ENCODE peak calls at places on chromosomes 16 and 17, in eight cellular contexts. J, B, P, L, X, Q, O and V are unnamed samples.

GRCh38 chr17:82283208-82283749 is 9.8 kb upstream of the CSNK1D start:
- DNase-seq in J (peak; percentile 55), B (peak; percentile 70), P (no peak), L (peak; percentile 92), X (no peak), Q (peak; percentile 61), O (no peak), V (no peak)

GRCh38 chr16:4496305-4496704 is 20.1 kb downstream of the HMOX2 start:
- DNase-seq in J (no peak), B (peak; percentile 52), P (no peak), L (peak; percentile 42), X (peak; percentile 36), Q (no peak), O (no peak), V (no peak)

GRCh38 chr17:57075785-57076184 is 9.3 kb upstream of the AKAP1 start:
- DNase-seq in J (no peak), B (no peak), P (no peak), L (no peak), X (no peak), Q (no peak), O (no peak), V (no peak)

GRCh38 chr16:50329446-50330189 is 39.2 kb downstream of the BRD7 start:
- DNase-seq in J (no peak), B (no peak), P (no peak), L (no peak), X (no peak), Q (no peak), O (no peak), V (peak; percentile 36)

GRCh38 chr16:82888616-82889015 is 261.8 kb downstream of the CDH13 start:
- DNase-seq in J (no peak), B (no peak), P (no peak), L (no peak), X (no peak), Q (no peak), O (no peak), V (no peak)

GRCh38 chr16:53896711-53897110 is 192.8 kb downstream of the FTO start:
- DNase-seq in J (no peak), B (no peak), P (no peak), L (no peak), X (no peak), Q (no peak), O (no peak), V (no peak)

GRCh38 chr17:79829457-79829856 is 9.8 kb downstream of the CBX4 start:
- DNase-seq in J (no peak), B (no peak), P (no peak), L (no peak), X (no peak), Q (no peak), O (no peak), V (no peak)

GRCh38 chr17:45768000-45768399 is 16.1 kb upstream of the CRHR1 start:
- DNase-seq in J (no peak), B (no peak), P (no peak), L (no peak), X (no peak), Q (no peak), O (peak; percentile 67), V (no peak)

GRCh38 chr17:61335845-61336655 is 63.6 kb upstream of the TBX2 start:
- DNase-seq in J (no peak), B (no peak), P (peak; percentile 71), L (no peak), X (no peak), Q (no peak), O (no peak), V (peak; percentile 57)

GRCh38 chr17:28460901-28461300 is 12.5 kb upstream of the SLC13A2 start:
- DNase-seq in J (no peak), B (no peak), P (no peak), L (no peak), X (no peak), Q (no peak), O (no peak), V (no peak)

DNA sequence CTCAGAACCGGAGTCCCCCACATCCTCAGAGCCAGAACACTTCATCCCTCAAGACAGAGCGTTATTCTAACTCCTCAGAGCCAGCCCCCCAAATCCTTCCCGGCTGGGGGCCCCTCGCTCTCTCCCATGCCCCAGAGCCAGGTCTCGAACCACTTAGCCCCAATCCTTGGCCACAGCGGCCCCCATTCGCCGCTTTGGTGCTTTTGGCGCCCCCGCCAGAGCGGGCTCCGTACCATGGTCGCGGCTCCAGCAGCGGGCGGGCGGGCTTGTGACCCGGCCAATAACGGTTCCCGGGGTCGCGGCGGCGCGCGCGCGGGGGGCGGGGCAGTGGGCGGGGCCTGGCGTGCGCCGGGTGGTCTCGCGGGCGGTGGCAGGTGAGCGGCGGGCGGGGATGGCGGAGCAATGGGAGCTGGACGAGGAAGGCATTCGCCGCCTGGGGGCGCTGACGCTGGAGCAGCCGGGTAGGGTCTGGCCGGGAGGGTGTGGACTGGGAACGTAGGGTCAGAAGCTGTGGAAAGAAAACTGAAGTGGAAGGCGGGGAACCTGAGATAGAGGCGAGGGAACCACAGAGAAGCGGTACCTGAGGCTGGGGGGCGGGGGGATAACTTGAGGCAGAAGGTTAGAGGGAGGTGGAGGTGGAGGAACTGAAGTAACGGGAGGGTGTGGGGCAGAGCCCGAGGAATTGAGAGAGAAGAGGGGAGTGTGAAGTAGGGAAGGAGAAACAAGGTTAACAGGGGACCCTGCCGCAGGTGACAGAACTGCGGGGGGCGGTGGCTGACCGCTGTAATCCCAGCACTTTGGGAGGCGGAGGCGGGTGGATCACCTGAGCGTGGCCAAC is at the start of the genes KCTD19 and LRRC36:
- DNase-seq in J (peak; percentile 51), B (no peak), P (peak; percentile 79), L (no peak), X (peak; percentile 43), Q (peak; percentile 75), O (peak; percentile 95), V (peak; percentile 91)
- TF ChIP-seq CTCF in J (no peak), B (peak; percentile 63), P (peak; percentile 39), L (no peak), X (peak; percentile 47), Q (peak; percentile 26), O (peak; percentile 75), V (peak; percentile 56)

GRCh38 chr17:73776978-73777567 is 132.8 kb upstream of the SDK2 start:
- DNase-seq in J (no peak), B (no peak), P (no peak), L (no peak), X (no peak), Q (no peak), O (no peak), V (no peak)
- TF ChIP-seq CTCF in J (no peak), B (no peak), P (no peak), L (no peak), X (no peak), Q (no peak), O (no peak), V (no peak)

GRCh38 chr16:48538746-48539484 is 71.1 kb downstream of the N4BP1 start:
- DNase-seq in J (no peak), B (no peak), P (no peak), L (no peak), X (no peak), Q (no peak), O (peak; percentile 31), V (peak; percentile 66)
- TF ChIP-seq CTCF in J (no peak), B (peak; percentile 73), P (no peak), L (no peak), X (no peak), Q (no peak), O (peak; percentile 51), V (no peak)

GRCh38 chr17:9726291-9726690 is 65.1 kb downstream of the DHRS7C start:
- DNase-seq in J (no peak), B (no peak), P (no peak), L (no peak), X (no peak), Q (no peak), O (peak; percentile 5), V (no peak)

GRCh38 chr17:9728564-9728963 is 62.8 kb downstream of the DHRS7C start:
- DNase-seq in J (no peak), B (no peak), P (no peak), L (no peak), X (no peak), Q (no peak), O (no peak), V (no peak)

GRCh38 chr17:9729034-9729650 is 62.2 kb downstream of the DHRS7C start:
- DNase-seq in J (no peak), B (no peak), P (no peak), L (peak; percentile 29), X (peak; percentile 54), Q (no peak), O (peak; percentile 56), V (no peak)

GRCh38 chr17:9728005-9728404 is 63.4 kb downstream of the DHRS7C start:
- DNase-seq in J (no peak), B (no peak), P (no peak), L (no peak), X (no peak), Q (no peak), O (no peak), V (no peak)

GRCh38 chr17:9725575-9725974 is 65.8 kb downstream of the DHRS7C start:
- DNase-seq in J (no peak), B (no peak), P (no peak), L (no peak), X (no peak), Q (no peak), O (peak; percentile 77), V (no peak)
- TF ChIP-seq CTCF in J (no peak), B (peak; percentile 59), P (no peak), L (no peak), X (no peak), Q (no peak), O (peak; percentile 49), V (no peak)

GRCh38 chr16:64251742-64252141 is 870.1 kb downstream of the CDH11 start:
- DNase-seq in J (no peak), B (no peak), P (no peak), L (no peak), X (no peak), Q (no peak), O (no peak), V (no peak)
- TF ChIP-seq CTCF in J (no peak), B (no peak), P (no peak), L (no peak), X (no peak), Q (no peak), O (no peak), V (no peak)

GRCh38 chr16:3193221-3194212 is 5.5 kb downstream of the OR1F1 start:
- DNase-seq in J (no peak), B (no peak), P (no peak), L (no peak), X (no peak), Q (no peak), O (no peak), V (no peak)
- TF ChIP-seq CTCF in J (no peak), B (no peak), P (no peak), L (no peak), X (no peak), Q (no peak), O (no peak), V (no peak)

GRCh38 chr17:15038656-15039055 is 226.5 kb downstream of the PMP22 start:
- DNase-seq in J (no peak), B (no peak), P (no peak), L (no peak), X (no peak), Q (no peak), O (no peak), V (peak; percentile 36)
- TF ChIP-seq CTCF in J (no peak), B (no peak), P (no peak), L (no peak), X (no peak), Q (no peak), O (no peak), V (no peak)

GRCh38 chr16:81263470-81264200 is 25.1 kb downstream of the BCO1 start:
- DNase-seq in J (no peak), B (no peak), P (peak; percentile 17), L (no peak), X (no peak), Q (no peak), O (no peak), V (no peak)
- TF ChIP-seq CTCF in J (no peak), B (peak; percentile 32), P (no peak), L (peak; percentile 49), X (no peak), Q (no peak), O (no peak), V (no peak)

GRCh38 chr16:1964046-1964505 is 550 bp downstream of the RPS2 start:
- DNase-seq in J (no peak), B (no peak), P (no peak), L (no peak), X (peak; percentile 43), Q (no peak), O (peak; percentile 56), V (no peak)
- TF ChIP-seq CTCF in J (no peak), B (peak; percentile 3), P (no peak), L (no peak), X (no peak), Q (no peak), O (peak; percentile 27), V (no peak)